ENCODE peak calls at places on chromosomes 5 and 9, in four cellular contexts. W, Y, K and Z are unnamed samples.

GRCh38 chr9:126613656-126614055 is at the start of gene LMX1B:
- DNase-seq in W (no peak), Y (no peak), K (peak; percentile 51), Z (no peak)

GRCh38 chr9:71941060-71941568 is 29.7 kb downstream of the C9orf85 start:
- DNase-seq in W (no peak), Y (no peak), K (no peak), Z (no peak)

GRCh38 chr9:19498015-19498414 is 89.2 kb downstream of the ACER2 start:
- DNase-seq in W (no peak), Y (no peak), K (no peak), Z (no peak)

GRCh38 chr5:171420429-171421231 is 1.2 kb downstream of the FGF18 start:
- DNase-seq in W (no peak), Y (no peak), K (peak; percentile 68), Z (peak; percentile 69)

GRCh38 chr9:35481347-35481975 is 8.4 kb upstream of the RUSC2 start:
- DNase-seq in W (peak; percentile 51), Y (peak; percentile 62), K (peak; percentile 71), Z (peak; percentile 64)

GRCh38 chr5:73093943-73094342 is 26.4 kb upstream of the TMEM171 start:
- DNase-seq in W (peak; percentile 34), Y (no peak), K (no peak), Z (no peak)

GRCh38 chr9:120693609-120694008 is 20.7 kb downstream of the MEGF9 start:
- DNase-seq in W (no peak), Y (no peak), K (no peak), Z (no peak)

GRCh38 chr5:14142856-14143508 is at the start of gene TRIO:
- DNase-seq in W (peak; percentile 95), Y (peak; percentile 93), K (peak; percentile 89), Z (peak; percentile 96)

GRCh38 chr9:126516936-126517750 is 96.6 kb upstream of the LMX1B start:
- DNase-seq in W (no peak), Y (no peak), K (no peak), Z (no peak)